ENCODE peak calls at places on chromosomes 12 and 14, in eight cellular contexts. K is ureter; J is DMS79; G is effector memory CD4-positive, alpha-beta T cell; F is activated T-cell treated with anti-CD3 and anti-CD28 coated beads, Interleukin-2, amount 50 U/mL, for 48 hours; R is uterus; W is choroid plexus epithelial cell; V is HEK293T. C is an unnamed sample.

GRCh38 chr14:88669346-88669745 is 106.5 kb downstream of the ZC3H14 start:
- DNase-seq in V (no peak), W (no peak), G (no peak), J (no peak), R (no peak), K (no peak), F (no peak), C (peak)

GRCh38 chr14:41280745-41281144 is 325.9 kb upstream of the LRFN5 start:
- DNase-seq in R (no peak), J (no peak), K (no peak), G (no peak), V (peak), W (peak), F (no peak), C (no peak)

GRCh38 chr14:52692248-52692962 is 3.0 kb downstream of the ERO1A start:
- DNase-seq in W (peak), J (no peak), G (no peak), R (peak), F (no peak), K (no peak), V (no peak), C (no peak)

GRCh38 chr12:83574142-83574541 is 887.4 kb downstream of the TMTC2 start:
- DNase-seq in J (no peak), K (no peak), G (no peak), V (no peak), R (no peak), W (no peak), F (no peak), C (no peak)

GRCh38 chr14:94213021-94213420 is 38.9 kb downstream of the PPP4R4 start:
- DNase-seq in V (no peak), J (no peak), W (peak), G (no peak), K (no peak), F (no peak), R (no peak), C (no peak)

GRCh38 chr12:12883369-12884001 is 7.9 kb upstream of the GPRC5A start:
- DNase-seq in R (no peak), V (no peak), W (peak), F (no peak), G (no peak), K (no peak), J (peak), C (no peak)

GRCh38 chr14:100622234-100622633 is 35.0 kb upstream of the BEGAIN start:
- DNase-seq in J (no peak), V (no peak), W (no peak), K (peak), R (no peak), G (no peak), F (no peak), C (peak)

GRCh38 chr14:101506921-101507300 is 54.4 kb upstream of the DIO3 start:
- DNase-seq in G (no peak), R (peak), J (no peak), F (no peak), K (peak), V (no peak), W (no peak), C (peak)

GRCh38 chr12:56644654-56645053 is 1.1 kb downstream of the ATP5F1B start:
- DNase-seq in R (no peak), J (no peak), K (no peak), W (peak), G (no peak), V (no peak), F (no peak), C (no peak)

GRCh38 chr14:52733824-52734223 is 3.9 kb downstream of the STYX start:
- DNase-seq in F (no peak), V (no peak), K (no peak), G (no peak), R (no peak), W (no peak), J (no peak), C (peak)

GRCh38 chr14:100322138-100322957 is 791 bp upstream of the SLC25A47 start:
- DNase-seq in G (no peak), F (no peak), V (no peak), K (no peak), J (no peak), W (no peak), R (no peak), C (no peak)

GRCh38 chr12:53223391-53224267 is 8.4 kb downstream of the RARG start:
- DNase-seq in K (peak), G (peak), J (no peak), W (peak), R (no peak), V (no peak), F (peak), C (peak)

GRCh38 chr12:123983822-123984485 is 10.9 kb downstream of the ZNF664 start:
- DNase-seq in V (peak), J (no peak), G (no peak), K (peak), W (peak), F (peak), R (peak), C (peak)

GRCh38 chr12:6967548-6968100 is 2.8 kb downstream of the PHB2 start:
- DNase-seq in W (no peak), R (no peak), V (no peak), J (no peak), F (no peak), G (no peak), K (no peak), C (no peak)

GRCh38 chr12:57101892-57102695 is 9.1 kb downstream of the STAT6 start:
- DNase-seq in V (no peak), R (no peak), K (no peak), G (no peak), F (no peak), J (no peak), W (peak), C (no peak)

GRCh38 chr14:94144765-94145164 is 15.4 kb upstream of the IFI27L2 start:
- DNase-seq in W (peak), G (no peak), R (no peak), V (no peak), K (no peak), F (no peak), J (no peak), C (peak)

GRCh38 chr14:103828315-103828967 is 18.9 kb downstream of the PPP1R13B start:
- DNase-seq in J (no peak), R (peak), W (peak), V (no peak), K (peak), F (no peak), G (no peak), C (no peak)

GRCh38 chr12:132506730-132507538 is 17.0 kb downstream of the FBRSL1 start:
- DNase-seq in G (peak), F (peak), W (peak), K (peak), J (peak), V (peak), R (peak), C (peak)

GRCh38 chr14:60618200-60618599 is 31.1 kb downstream of the SIX1 start:
- DNase-seq in G (no peak), K (no peak), W (no peak), F (no peak), R (no peak), J (peak), V (no peak), C (no peak)

GRCh38 chr12:100741084-100741711 is 53.4 kb upstream of the ANO4 start:
- DNase-seq in W (peak), K (no peak), F (no peak), G (no peak), R (no peak), V (peak), J (no peak), C (no peak)

GRCh38 chr14:88359500-88359899 is 26.0 kb upstream of the SPATA7 start:
- DNase-seq in G (no peak), K (no peak), R (no peak), V (no peak), F (no peak), W (no peak), J (no peak), C (no peak)

C was measured in endodermal cell.